ENCODE peak calls at places on chromosomes 13 and 19, in four cellular contexts. One of them, this sample, is unnamed. For H3K27me3, the result is how much of the 10 kb centered on the place peaks cover.

GRCh38 chr13:76856141-76856571 is 30.0 kb downstream of the KCTD12 start:
- DNase-seq in PC-9: no peak
- DNase-seq in DND-41: no peak
- DNase-seq in heart right ventricle: no peak
- DNase-seq in this sample: no peak

GRCh38 chr13:94849254-94849653 is 136.9 kb upstream of the SOX21 start:
- DNase-seq in PC-9: no peak
- DNase-seq in heart right ventricle: no peak
- DNase-seq in DND-41: no peak
- DNase-seq in this sample: no peak

GRCh38 chr19:52896431-52897148 is 845 bp downstream of the ZNF320 start:
- DNase-seq in DND-41: peak
- DNase-seq in PC-9: peak
- DNase-seq in heart right ventricle: peak
- DNase-seq in this sample: no peak

GRCh38 chr13:113973218-113974164 is at the start of gene C13orf46:
- DNase-seq in heart right ventricle: no peak
- DNase-seq in DND-41: no peak
- DNase-seq in PC-9: no peak
- DNase-seq in this sample: no peak

GRCh38 chr13:40101708-40102359 is 446.4 kb downstream of the COG6 start:
- DNase-seq in heart right ventricle: no peak
- DNase-seq in PC-9: no peak
- DNase-seq in DND-41: no peak
- DNase-seq in this sample: peak

GRCh38 chr19:16594131-16594586 is 21.9 kb upstream of the SLC35E1 start:
- DNase-seq in heart right ventricle: no peak
- DNase-seq in DND-41: peak
- DNase-seq in PC-9: no peak
- DNase-seq in this sample: peak

GRCh38 chr13:30142502-30143211 is 164.7 kb downstream of the KATNAL1 start:
- DNase-seq in DND-41: no peak
- DNase-seq in PC-9: peak
- DNase-seq in heart right ventricle: no peak
- DNase-seq in this sample: peak

GRCh38 chr13:27005556-27005955 is 166.1 kb downstream of the USP12 start:
- DNase-seq in PC-9: no peak
- DNase-seq in heart right ventricle: no peak
- DNase-seq in DND-41: no peak
- DNase-seq in this sample: no peak

GRCh38 chr13:110559429-110559943 is 2.0 kb downstream of the RAB20 start:
- DNase-seq in PC-9: peak
- DNase-seq in heart right ventricle: peak
- DNase-seq in DND-41: no peak
- DNase-seq in this sample: no peak

GRCh38 chr19:3465552-3465951 is 14.8 kb downstream of the SMIM24 start:
- DNase-seq in heart right ventricle: no peak
- DNase-seq in PC-9: no peak
- DNase-seq in DND-41: no peak
- DNase-seq in this sample: no peak

GRCh38 chr19:3466630-3467029 is 13.7 kb downstream of the SMIM24 start:
- DNase-seq in DND-41: no peak
- DNase-seq in PC-9: no peak
- DNase-seq in heart right ventricle: no peak
- DNase-seq in this sample: no peak

GRCh38 chr19:3468211-3468610 is 12.1 kb downstream of the SMIM24 start:
- DNase-seq in heart right ventricle: no peak
- DNase-seq in PC-9: no peak
- DNase-seq in DND-41: no peak
- DNase-seq in this sample: peak

GRCh38 chr19:3469638-3470499 is 10.5 kb downstream of the SMIM24 start:
- DNase-seq in PC-9: no peak
- DNase-seq in DND-41: no peak
- DNase-seq in heart right ventricle: no peak
- DNase-seq in this sample: peak

DNA sequence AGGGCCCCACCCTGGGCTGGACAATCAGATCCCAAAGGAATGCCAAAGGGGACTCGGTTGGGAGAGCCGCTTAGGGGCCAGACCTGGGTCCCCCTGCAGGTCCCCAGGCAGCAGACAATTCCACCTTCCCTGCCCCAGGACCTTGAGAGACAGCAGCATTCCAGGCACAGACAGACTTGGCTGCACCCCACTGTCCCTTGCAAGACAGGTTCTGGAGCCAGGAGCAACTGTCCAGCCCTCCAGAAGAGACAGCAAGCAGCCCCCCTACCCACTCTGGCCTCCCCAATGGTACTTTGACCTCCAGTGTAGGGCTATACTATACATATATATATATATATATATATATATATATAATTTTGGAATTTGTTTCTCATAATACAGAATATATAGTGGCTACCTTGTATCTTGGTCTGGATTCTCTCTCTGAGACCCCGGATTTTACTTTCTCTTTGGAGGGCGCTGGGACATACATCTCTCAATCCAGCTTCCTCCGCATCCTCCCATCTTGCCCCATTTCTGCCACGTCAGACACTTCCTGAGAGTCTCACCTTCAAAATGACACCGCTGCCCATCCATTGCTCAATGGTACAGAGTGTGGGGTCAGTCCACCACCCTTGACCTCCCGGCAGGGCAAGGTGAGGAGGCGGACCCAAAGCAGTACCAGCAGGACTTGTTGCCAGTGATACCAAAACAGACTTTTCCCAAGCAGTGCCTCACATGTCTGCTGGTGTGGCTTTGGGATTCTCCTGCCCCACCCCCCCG is 12.7 kb downstream of the SMIM24 start:
- DNase-seq in DND-41: no peak
- DNase-seq in heart right ventricle: no peak
- DNase-seq in PC-9: no peak
- DNase-seq in this sample: no peak
- H3K27me3 ChIP-seq in DND-41: under half
- H3K27me3 ChIP-seq in heart right ventricle: under half
- H3K27me3 ChIP-seq in PC-9: under half
- H3K27me3 ChIP-seq in this sample: under half

DNA sequence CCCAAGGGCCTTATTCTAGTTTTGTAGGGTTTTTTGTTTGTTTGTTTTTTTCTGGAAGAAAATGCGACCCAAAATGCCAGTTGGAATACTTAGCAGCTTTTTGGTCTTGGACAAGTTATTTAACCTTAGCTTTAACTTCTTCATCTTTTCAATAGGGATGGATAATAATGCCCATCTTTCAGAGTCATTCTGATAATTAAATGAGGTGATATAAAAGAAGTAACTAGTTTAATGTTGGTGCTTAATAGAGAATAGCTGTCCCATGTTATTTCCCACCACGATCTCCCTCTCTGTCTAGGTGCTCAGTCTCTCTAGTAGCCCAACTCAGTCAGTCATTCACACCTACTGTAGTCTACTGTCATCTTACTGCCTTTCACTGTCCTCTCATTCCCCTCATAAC is 8.0 kb downstream of the LSM14A start:
- DNase-seq in PC-9: no peak
- DNase-seq in heart right ventricle: no peak
- DNase-seq in DND-41: no peak
- DNase-seq in this sample: no peak
- H3K4me3 ChIP-seq in PC-9: no peak
- H3K4me3 ChIP-seq in heart right ventricle: no peak
- H3K4me3 ChIP-seq in DND-41: no peak
- H3K4me3 ChIP-seq in this sample: no peak

DNA sequence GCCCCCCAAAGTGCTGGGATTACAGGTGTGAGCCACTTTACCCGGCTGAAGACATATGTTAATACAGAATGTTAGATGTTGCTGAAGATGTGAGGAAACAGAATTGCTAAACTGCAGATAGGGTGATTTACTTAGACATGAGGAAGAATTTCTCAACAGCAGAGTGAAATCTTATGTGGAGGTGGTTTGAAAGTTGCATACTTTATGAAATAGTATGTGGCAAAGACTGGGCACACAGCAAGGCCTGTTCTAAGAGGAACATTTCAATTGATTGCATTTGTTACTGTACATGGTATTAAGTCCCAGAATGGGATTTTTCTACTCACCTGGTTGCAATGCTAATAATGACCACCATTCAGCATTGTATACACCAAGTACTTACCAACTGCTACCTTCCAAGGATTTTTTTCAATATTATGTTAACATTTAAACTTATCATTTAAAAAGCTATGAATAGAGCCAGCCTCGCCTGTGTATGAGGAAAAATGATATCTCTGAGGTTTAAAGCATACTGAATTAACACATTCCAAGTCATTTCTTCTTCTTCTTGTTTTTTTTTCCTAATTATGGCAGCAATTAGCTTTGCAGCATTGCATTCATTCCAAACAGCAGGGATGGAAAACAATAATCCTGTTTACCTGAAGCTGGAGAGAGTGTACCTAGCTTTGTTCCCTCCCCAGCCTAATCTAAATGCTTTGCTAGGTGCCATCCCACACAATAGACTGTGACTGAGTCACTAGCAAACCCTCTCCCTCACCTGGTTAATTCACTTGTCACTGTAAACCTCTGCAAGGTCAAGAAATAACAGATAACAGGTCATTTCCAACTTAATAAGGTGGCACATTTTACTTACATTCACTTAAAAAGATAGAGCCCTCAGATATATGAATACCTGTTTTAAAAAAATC is 19.4 kb upstream of the KLF5 start:
- DNase-seq in DND-41: no peak
- DNase-seq in PC-9: no peak
- DNase-seq in heart right ventricle: no peak
- DNase-seq in this sample: no peak
- TF ChIP-seq CTCF in DND-41: no peak
- TF ChIP-seq CTCF in PC-9: no peak
- TF ChIP-seq CTCF in heart right ventricle: no peak
- TF ChIP-seq CTCF in this sample: no peak

DNA sequence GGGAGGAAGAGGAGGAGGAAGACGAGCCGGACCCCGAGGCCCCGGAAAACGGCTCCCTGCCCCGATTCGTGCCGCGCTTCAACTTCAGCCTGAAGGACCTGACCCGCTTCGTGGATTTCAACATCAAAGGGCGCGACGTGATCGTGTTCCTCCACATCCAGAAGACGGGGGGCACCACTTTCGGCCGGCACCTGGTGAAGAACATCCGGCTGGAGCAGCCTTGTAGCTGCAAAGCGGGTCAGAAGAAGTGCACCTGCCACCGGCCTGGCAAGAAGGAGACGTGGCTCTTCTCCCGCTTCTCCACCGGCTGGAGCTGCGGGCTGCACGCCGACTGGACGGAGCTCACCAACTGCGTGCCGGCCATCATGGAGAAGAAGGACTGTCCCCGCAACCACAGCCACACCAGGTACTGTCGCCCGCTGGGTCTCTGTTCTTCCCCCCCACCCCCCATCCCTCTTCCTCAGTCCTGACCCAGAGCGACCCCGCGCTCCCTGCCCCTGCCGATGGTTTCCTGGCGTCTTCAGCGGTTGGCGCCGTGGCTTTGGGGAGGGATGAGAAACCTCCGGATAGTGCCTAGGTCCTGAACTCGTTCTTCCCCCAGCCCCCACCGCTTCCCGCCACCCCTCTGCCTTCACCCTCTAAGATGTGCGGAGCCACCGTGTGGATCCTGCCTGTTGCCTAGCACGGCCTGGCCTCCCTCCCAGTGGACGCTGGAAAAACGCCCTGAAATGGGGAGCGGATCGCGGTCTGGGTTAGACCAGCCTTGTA is 1.4 kb downstream of the HS6ST3 start:
- DNase-seq in PC-9: no peak
- DNase-seq in heart right ventricle: peak
- DNase-seq in DND-41: no peak
- DNase-seq in this sample: peak
- H3K27me3 ChIP-seq in PC-9: under half
- H3K27me3 ChIP-seq in heart right ventricle: half or more
- H3K27me3 ChIP-seq in DND-41: under half
- H3K27me3 ChIP-seq in this sample: under half

DNA sequence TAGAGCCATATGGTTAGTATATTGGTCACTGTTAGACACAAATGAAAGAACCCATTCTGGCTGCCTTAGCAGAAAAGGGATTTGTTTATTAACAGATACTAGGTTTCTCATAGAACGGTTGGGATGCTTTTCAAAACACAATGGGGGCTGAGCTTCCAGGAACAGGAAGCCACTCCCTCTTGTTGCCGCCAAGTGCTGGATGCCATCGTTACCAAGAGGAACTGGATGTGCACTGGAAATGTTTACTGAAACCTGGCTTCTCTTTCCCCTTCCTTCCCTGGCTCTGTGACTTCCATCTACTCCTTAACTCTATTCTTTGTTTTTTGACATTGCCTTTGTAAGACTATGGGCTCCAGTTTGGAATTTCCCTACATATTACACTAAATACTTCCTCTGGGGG is 11.8 kb upstream of the KL start:
- DNase-seq in PC-9: no peak
- DNase-seq in heart right ventricle: peak
- DNase-seq in DND-41: no peak
- DNase-seq in this sample: no peak
- H3K4me3 ChIP-seq in PC-9: no peak
- H3K4me3 ChIP-seq in heart right ventricle: no peak
- H3K4me3 ChIP-seq in DND-41: no peak
- H3K4me3 ChIP-seq in this sample: no peak